ENCODE peak calls at places on chromosomes 6 and 20, in four cellular contexts. K is HL-60, Q is K562, P is GM12878. G is an unnamed sample.

GRCh38 chr6:53894086-53894485 is 99.3 kb downstream of the LRRC1 start:
- DNase-seq in K (peak; percentile 4), Q (no peak), P (no peak), G (no peak)

GRCh38 chr6:136517582-136517981 is 32.6 kb downstream of the MAP7 start:
- DNase-seq in Q (no peak), K (no peak), P (no peak), G (no peak)

GRCh38 chr6:54244430-54244829 is 63.8 kb upstream of the TINAG start:
- DNase-seq in P (no peak), Q (no peak), K (no peak), G (no peak)

GRCh38 chr6:99073223-99073622 is 125.5 kb upstream of the FBXL4 start:
- DNase-seq in Q (no peak), P (no peak), K (no peak), G (no peak)

GRCh38 chr6:37187321-37188022 is 17.5 kb downstream of the PIM1 start:
- DNase-seq in Q (no peak), K (no peak), P (no peak), G (no peak)

GRCh38 chr20:46142124-46142523 is 24.0 kb downstream of the CD40 start:
- DNase-seq in Q (no peak), K (no peak), P (no peak), G (no peak)

GRCh38 chr6:169999367-169999766 is 247.9 kb downstream of the ERMARD start:
- DNase-seq in Q (no peak), K (no peak), P (no peak), G (no peak)

GRCh38 chr20:51802170-51802745 is at the start of gene SALL4:
- DNase-seq in Q (no peak), K (no peak), P (no peak), G (no peak)

GRCh38 chr20:50491926-50492634 is 18.1 kb upstream of the PTPN1 start:
- DNase-seq in P (no peak), Q (no peak), K (no peak), G (no peak)

GRCh38 chr20:51221791-51222408 is 199.0 kb upstream of the KCNG1 start:
- DNase-seq in P (no peak), K (no peak), Q (no peak), G (no peak)

GRCh38 chr6:145339089-145339488 is 396.2 kb downstream of the EPM2A start:
- DNase-seq in Q (no peak), K (no peak), P (no peak), G (no peak)

GRCh38 chr6:7207688-7208087 is 99.9 kb downstream of the RREB1 start:
- DNase-seq in K (no peak), P (no peak), Q (no peak), G (no peak)

GRCh38 chr6:139473239-139473701 is 98.8 kb upstream of the CITED2 start:
- DNase-seq in Q (no peak), K (no peak), P (no peak), G (no peak)

GRCh38 chr20:44886828-44887227 is 1.3 kb downstream of the YWHAB start:
- DNase-seq in P (no peak), Q (no peak), K (no peak), G (no peak)

GRCh38 chr6:101534386-101534785 is 140.9 kb downstream of the GRIK2 start:
- DNase-seq in K (no peak), Q (no peak), P (no peak), G (no peak)

GRCh38 chr20:3712279-3712873 is at the start of gene SIGLEC1:
- DNase-seq in Q (no peak), K (peak; percentile 94), P (no peak), G (no peak)

GRCh38 chr6:97630592-97630991 is 347.6 kb upstream of the MMS22L start:
- DNase-seq in P (no peak), K (no peak), Q (no peak), G (no peak)

GRCh38 chr6:140537211-140537610 is 1162.8 kb upstream of the CITED2 start:
- DNase-seq in K (no peak), P (no peak), Q (no peak), G (no peak)

GRCh38 chr6:152380993-152381898 is 255.9 kb downstream of the SYNE1 start:
- DNase-seq in K (no peak), P (no peak), Q (no peak), G (no peak)

GRCh38 chr6:53527249-53527765 is 17.6 kb downstream of the GCLC start:
- DNase-seq in P (no peak), K (no peak), Q (no peak), G (no peak)

GRCh38 chr6:138007014-138007472 is 100.2 kb downstream of the PERP start:
- DNase-seq in P (no peak), K (peak; percentile 32), Q (peak; percentile 63), G (peak; percentile 25)

GRCh38 chr6:169159331-169159730 is 94.3 kb downstream of the THBS2 start:
- DNase-seq in K (no peak), Q (no peak), P (no peak), G (no peak)

GRCh38 chr6:146289816-146290588 is 253.6 kb upstream of the RAB32 start:
- DNase-seq in K (peak; percentile 13), P (no peak), Q (no peak), G (no peak)

GRCh38 chr6:167044696-167045095 is 45.5 kb downstream of the CEP43 start:
- DNase-seq in P (no peak), Q (no peak), K (no peak), G (no peak)

GRCh38 chr6:29071831-29072723 is 15.0 kb downstream of the OR2B3 start:
- DNase-seq in Q (peak; percentile 63), P (no peak), K (peak; percentile 10), G (peak; percentile 2)

GRCh38 chr20:9442858-9443257 is 71.5 kb upstream of the LAMP5 start:
- DNase-seq in K (no peak), Q (no peak), P (peak; percentile 59), G (peak; percentile 5)

GRCh38 chr20:58004900-58005299 is 223.6 kb downstream of the ANKRD60 start:
- DNase-seq in P (no peak), Q (no peak), K (no peak), G (no peak)

GRCh38 chr20:46803446-46804020 is 91.1 kb upstream of the EYA2 start:
- DNase-seq in Q (no peak), P (no peak), K (peak; percentile 4), G (no peak)

GRCh38 chr20:56391596-56392281 is at the start of gene AURKA:
- DNase-seq in P (no peak), K (no peak), Q (no peak), G (no peak)
- TF ChIP-seq POLR2AphosphoS5 in P (no peak), K (no peak), Q (peak; percentile 58), G (peak; percentile 5)

DNA sequence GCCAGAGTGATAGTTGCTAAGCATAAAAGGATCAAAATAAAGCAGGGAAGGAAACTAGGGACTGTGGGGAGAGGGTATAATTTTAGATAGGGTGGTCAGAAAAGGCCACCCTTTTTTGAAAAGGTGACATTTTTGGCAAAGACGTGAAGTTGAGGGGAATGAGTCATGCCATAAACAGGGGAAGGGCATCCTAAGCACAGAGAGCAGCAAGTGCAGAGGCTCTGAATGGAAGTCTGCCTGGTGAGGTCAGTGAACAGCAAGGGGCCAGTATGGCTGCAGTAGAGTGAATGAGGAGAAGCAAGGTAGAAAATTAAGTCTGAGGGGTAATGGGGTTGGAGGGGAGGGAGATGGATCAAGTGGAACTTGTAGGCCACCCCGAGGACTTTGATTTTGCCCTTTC is 2.4 kb downstream of the KLC4 start:
- DNase-seq in K (no peak), Q (no peak), P (no peak), G (no peak)
- TF ChIP-seq SPI1 in K (no peak), Q (no peak), P (no peak), G (no peak)

GRCh38 chr6:3965071-3965718 is 113.7 kb downstream of the FAM217A start:
- DNase-seq in P (no peak), K (no peak), Q (no peak), G (no peak)

GRCh38 chr6:3960754-3961361 is 111.7 kb downstream of the FAM50B start:
- DNase-seq in Q (no peak), P (no peak), K (no peak), G (no peak)

GRCh38 chr6:3961581-3962225 is 112.5 kb downstream of the FAM50B start:
- DNase-seq in K (no peak), Q (no peak), P (no peak), G (no peak)

GRCh38 chr6:3962897-3963296 is 113.7 kb downstream of the FAM50B start:
- DNase-seq in K (no peak), Q (no peak), P (no peak), G (no peak)

DNA sequence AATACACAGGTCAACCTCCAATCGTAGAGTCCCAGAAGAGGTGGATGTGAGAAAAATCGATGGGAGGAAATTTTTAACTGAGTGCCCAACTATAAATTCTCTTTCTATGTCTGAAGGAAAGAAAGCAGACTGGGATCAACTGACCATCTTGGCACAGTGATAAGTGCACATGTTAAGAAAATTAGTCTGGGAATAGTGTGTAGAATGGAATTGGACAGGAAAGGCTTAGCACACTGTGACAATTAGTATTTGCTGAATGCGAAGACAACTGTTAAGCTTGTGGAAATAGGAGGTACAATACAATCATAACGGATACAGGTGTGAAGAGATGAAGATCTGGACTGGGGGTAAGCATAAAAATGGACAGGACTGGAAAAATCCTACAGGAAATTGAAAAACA is 114.2 kb downstream of the FAM50B start:
- DNase-seq in Q (no peak), P (no peak), K (no peak), G (no peak)
- TF ChIP-seq POLR2AphosphoS5 in Q (no peak), P (no peak), K (no peak), G (no peak)

DNA sequence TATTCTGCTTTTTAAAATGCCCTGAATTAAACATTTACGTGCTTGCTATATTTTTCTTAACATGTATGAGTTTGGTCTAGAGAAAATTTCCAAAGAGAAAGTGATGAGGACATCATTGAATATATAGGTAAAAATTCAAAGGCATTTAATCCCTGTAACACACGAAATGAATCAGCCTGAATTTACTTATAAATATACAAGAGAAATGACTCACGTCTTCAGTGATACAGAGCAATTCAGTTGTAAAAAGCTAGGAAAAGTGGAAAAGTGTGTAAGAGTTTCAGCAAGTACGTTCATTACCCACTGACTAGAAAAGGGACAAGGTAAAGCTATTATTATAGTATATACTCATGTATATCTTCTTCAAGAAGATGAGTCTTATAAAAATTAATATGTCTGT is 124.8 kb downstream of the HIVEP1 start:
- DNase-seq in Q (no peak), K (no peak), P (no peak), G (no peak)
- TF ChIP-seq SPI1 in Q (no peak), K (no peak), P (no peak), G (no peak)

DNA sequence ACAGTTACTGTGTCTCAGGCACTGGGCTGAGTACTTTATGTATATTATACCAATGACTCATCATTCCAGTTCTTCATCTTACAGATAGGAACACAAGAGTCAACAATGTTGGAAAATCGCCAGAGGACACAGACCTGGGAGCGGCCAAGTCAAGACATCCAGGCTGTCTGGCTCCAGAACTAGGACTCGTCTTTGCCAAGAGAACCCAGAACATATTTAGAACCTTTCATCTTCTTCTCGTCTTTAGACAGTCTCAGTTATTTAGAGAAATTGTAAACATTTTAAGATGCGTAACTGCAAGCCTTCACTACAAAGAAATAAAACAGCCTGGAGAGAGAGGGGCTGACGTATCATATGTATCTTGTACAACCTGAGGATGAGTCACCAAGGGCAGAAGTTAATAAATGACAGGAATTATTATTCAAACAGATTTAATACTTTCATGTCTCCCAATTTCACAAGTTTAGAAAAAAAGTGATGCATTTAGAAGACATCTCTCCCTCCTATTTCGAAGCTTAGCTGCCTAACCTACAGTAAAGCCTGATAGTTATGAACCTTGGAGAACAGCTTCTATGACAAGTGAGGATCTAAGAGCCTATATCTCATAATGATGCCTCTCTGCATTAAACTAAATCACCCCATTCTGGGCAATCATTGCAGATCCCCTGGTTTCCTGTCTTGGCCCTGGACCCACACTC is 43.4 kb downstream of the SLC22A3 start:
- DNase-seq in K (no peak), Q (no peak), P (no peak), G (no peak)
- TF ChIP-seq POLR2AphosphoS5 in K (no peak), Q (no peak), P (no peak), G (no peak)

G was measured in GM12891.